ENCODE peak calls at places on chromosomes 6 and 20, in eight cellular contexts. B, D, T, S, E, Z, N and X are unnamed samples. For H3K79me2, the result is how much of the 10 kb centered on the place peaks cover.

GRCh38 chr6:36616888-36617521 is 22.8 kb downstream of the SRSF3 start:
- DNase-seq in B (no peak), D (peak), T (no peak), S (peak), E (no peak), Z (peak), N (peak), X (no peak)

GRCh38 chr20:3689978-3690377 is 8.2 kb upstream of the ADAM33 start:
- DNase-seq in B (no peak), D (no peak), T (no peak), S (no peak), E (no peak), Z (no peak), N (no peak), X (no peak)

GRCh38 chr6:169934699-169935347 is 183.4 kb downstream of the ERMARD start:
- DNase-seq in B (no peak), D (no peak), T (no peak), S (no peak), E (no peak), Z (no peak), N (no peak), X (no peak)

GRCh38 chr6:56046576-56046975 is 171.2 kb upstream of the BMP5 start:
- DNase-seq in B (no peak), D (peak), T (no peak), S (no peak), E (no peak), Z (no peak), N (no peak), X (no peak)

GRCh38 chr6:140079328-140079727 is 704.9 kb upstream of the CITED2 start:
- DNase-seq in B (peak), D (no peak), T (no peak), S (no peak), E (no peak), Z (no peak), N (no peak), X (no peak)

GRCh38 chr20:44615876-44616603 is 33.7 kb downstream of the PKIG start:
- DNase-seq in B (no peak), D (no peak), T (peak), S (no peak), E (no peak), Z (no peak), N (no peak), X (peak)

GRCh38 chr6:138287144-138287955 is 69.1 kb upstream of the PBOV1 start:
- DNase-seq in B (peak), D (peak), T (peak), S (peak), E (peak), Z (peak), N (peak), X (peak)

GRCh38 chr20:35269055-35269781 is 8.7 kb downstream of the MMP24OS start:
- DNase-seq in B (peak), D (peak), T (peak), S (no peak), E (peak), Z (no peak), N (peak), X (peak)

GRCh38 chr20:5448449-5449118 is 131.8 kb upstream of the PROKR2 start:
- DNase-seq in B (peak), D (peak), T (peak), S (peak), E (peak), Z (peak), N (peak), X (peak)

GRCh38 chr6:73901986-73902385 is 206.0 kb downstream of the CD109 start:
- DNase-seq in B (no peak), D (no peak), T (no peak), S (no peak), E (no peak), Z (no peak), N (no peak), X (no peak)

GRCh38 chr20:36493013-36493800 is 48.1 kb upstream of the MYL9 start:
- DNase-seq in B (no peak), D (peak), T (peak), S (no peak), E (peak), Z (no peak), N (peak), X (peak)

GRCh38 chr6:75609639-75610590 is 8.2 kb downstream of the SENP6 start:
- DNase-seq in B (no peak), D (no peak), T (peak), S (no peak), E (no peak), Z (no peak), N (no peak), X (no peak)

GRCh38 chr6:75608304-75608703 is 6.6 kb downstream of the SENP6 start:
- DNase-seq in B (no peak), D (no peak), T (no peak), S (no peak), E (no peak), Z (no peak), N (no peak), X (no peak)

GRCh38 chr6:75611011-75611701 is 9.5 kb downstream of the SENP6 start:
- DNase-seq in B (no peak), D (no peak), T (no peak), S (no peak), E (no peak), Z (no peak), N (no peak), X (no peak)

GRCh38 chr6:75611702-75612375 is 10.2 kb downstream of the SENP6 start:
- DNase-seq in B (no peak), D (no peak), T (no peak), S (no peak), E (no peak), Z (no peak), N (no peak), X (no peak)

GRCh38 chr6:75608955-75609533 is 7.4 kb downstream of the SENP6 start:
- DNase-seq in B (no peak), D (no peak), T (no peak), S (no peak), E (no peak), Z (no peak), N (no peak), X (peak)
- H3K79me2 ChIP-seq in B (half or more), D (half or more), T (half or more), S (half or more), E (half or more), Z (half or more), N (half or more), X (half or more)

GRCh38 chr6:133555726-133556125 is 314.6 kb downstream of the EYA4 start:
- DNase-seq in B (no peak), D (no peak), T (no peak), S (no peak), E (no peak), Z (no peak), N (no peak), X (no peak)

GRCh38 chr6:133551847-133552331 is 310.7 kb downstream of the EYA4 start:
- DNase-seq in B (peak), D (peak), T (no peak), S (no peak), E (no peak), Z (no peak), N (no peak), X (no peak)

GRCh38 chr6:133551436-133551835 is 310.3 kb downstream of the EYA4 start:
- DNase-seq in B (no peak), D (no peak), T (no peak), S (no peak), E (no peak), Z (no peak), N (no peak), X (no peak)

GRCh38 chr6:133550026-133550425 is 308.9 kb downstream of the EYA4 start:
- DNase-seq in B (no peak), D (no peak), T (no peak), S (no peak), E (no peak), Z (no peak), N (no peak), X (no peak)

DNA sequence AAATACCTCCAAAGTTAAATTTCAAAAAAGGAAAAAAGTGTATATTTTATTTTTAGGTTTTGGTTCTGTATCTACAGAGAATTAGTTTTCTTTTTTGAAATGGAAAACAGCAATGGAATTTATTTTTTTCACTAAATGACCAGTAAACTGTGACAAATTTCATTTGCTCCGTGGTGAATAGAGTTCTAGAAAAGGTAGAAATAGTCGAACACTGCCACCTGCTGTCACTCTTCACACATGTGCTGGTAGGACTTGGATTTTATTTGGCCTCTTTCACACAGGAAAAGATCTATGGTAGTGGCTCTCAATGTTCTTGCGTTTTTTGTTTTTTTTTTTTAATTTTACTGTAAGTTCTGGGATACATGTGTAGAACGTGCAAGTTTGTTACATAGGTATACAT is 312.5 kb downstream of the EYA4 start:
- DNase-seq in B (peak), D (peak), T (peak), S (peak), E (peak), Z (peak), N (peak), X (peak)
- TF ChIP-seq EZH2phosphoT487 in B (no peak), D (no peak), T (no peak), S (no peak), E (no peak), Z (no peak), N (no peak), X (no peak)

GRCh38 chr6:7630792-7631191 is 40.8 kb downstream of the SNRNP48 start:
- DNase-seq in B (no peak), D (no peak), T (peak), S (no peak), E (no peak), Z (no peak), N (no peak), X (no peak)
- TF ChIP-seq CTCF in B (no peak), D (no peak), T (no peak), S (no peak), E (no peak), Z (no peak), N (no peak), X (no peak)

DNA sequence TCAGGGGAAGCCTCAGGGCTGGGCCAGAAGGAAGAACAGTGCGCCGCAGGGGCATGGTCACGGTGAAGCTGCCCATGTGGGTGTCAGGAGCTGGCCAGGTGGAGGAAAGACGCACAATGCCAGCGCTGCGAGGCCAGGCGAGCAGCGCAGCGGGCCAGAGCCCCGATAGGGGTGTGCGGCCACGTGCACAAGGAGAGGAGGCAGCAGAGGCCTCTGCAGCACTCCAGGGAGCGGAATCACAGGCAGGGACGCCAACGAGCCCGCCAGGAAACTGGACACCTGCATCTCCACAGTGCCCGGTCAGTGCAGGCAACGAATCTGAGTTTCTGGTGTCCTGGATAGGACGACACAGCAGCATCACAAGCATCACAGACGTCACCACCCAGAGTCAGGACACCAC is 35.7 kb downstream of the TAF4 start:
- DNase-seq in B (no peak), D (no peak), T (no peak), S (no peak), E (no peak), Z (no peak), N (no peak), X (no peak)
- H3K79me2 ChIP-seq in B (half or more), D (half or more), T (half or more), S (half or more), E (half or more), Z (half or more), N (half or more), X (half or more)